ENCODE peak calls at places on chromosomes 7 and 10, in nine cellular contexts. P is colonic mucosa; Q is CD8-positive, alpha-beta T cell; K is heart right ventricle; J is BE2C; M is dorsolateral prefrontal cortex; W is endothelial cell of umbilical vein; D is hepatocyte; N is tibial nerve. C is an unnamed sample. For H3K27me3, the result is how much of the 10 kb centered on the place peaks cover.

GRCh38 chr7:154841731-154842331 is 161.1 kb downstream of the PAXIP1 start:
- DNase-seq in K (no peak), N (no peak), W (no peak), J (peak), M (no peak), P (no peak), D (peak), Q (no peak), C (no peak)

GRCh38 chr10:107814865-107815487 is 650.5 kb upstream of the SORCS1 start:
- DNase-seq in Q (no peak), W (no peak), P (peak), J (peak), D (peak), M (peak), N (peak), K (no peak), C (peak)

GRCh38 chr7:21355406-21355874 is 72.4 kb upstream of the SP4 start:
- DNase-seq in D (no peak), K (no peak), M (no peak), Q (peak), J (no peak), W (no peak), N (no peak), P (peak), C (peak)

GRCh38 chr7:88111842-88112385 is 107.9 kb downstream of the SRI start:
- DNase-seq in M (no peak), N (no peak), P (no peak), D (no peak), J (no peak), W (no peak), Q (no peak), K (no peak), C (no peak)

GRCh38 chr10:15704581-15704968 is 15.1 kb downstream of the ITGA8 start:
- DNase-seq in J (no peak), N (no peak), D (no peak), W (peak), P (no peak), K (no peak), M (no peak), Q (no peak), C (no peak)

GRCh38 chr10:17831896-17832295 is 22.7 kb downstream of the MRC1 start:
- DNase-seq in K (no peak), N (no peak), W (no peak), D (no peak), J (no peak), Q (no peak), P (no peak), M (no peak), C (no peak)

GRCh38 chr10:94066411-94066810 is 72.7 kb downstream of the PLCE1 start:
- DNase-seq in J (no peak), P (no peak), K (no peak), Q (no peak), N (no peak), M (no peak), W (peak), D (peak), C (peak)

GRCh38 chr7:377069-378040 is 87.4 kb downstream of the FOXL3 start:
- DNase-seq in W (no peak), J (no peak), N (no peak), Q (no peak), K (no peak), P (peak), M (no peak), D (no peak), C (no peak)

GRCh38 chr10:131021246-131021895 is 290.1 kb downstream of the TCERG1L start:
- DNase-seq in J (no peak), N (no peak), W (no peak), Q (no peak), D (no peak), M (no peak), K (peak), P (no peak), C (no peak)

GRCh38 chr10:97234403-97234802 is 48.6 kb upstream of the SLIT1 start:
- DNase-seq in K (no peak), W (peak), N (no peak), D (peak), M (no peak), Q (no peak), P (no peak), J (no peak), C (peak)

GRCh38 chr7:23404546-23405239 is 65.6 kb downstream of the IGF2BP3 start:
- DNase-seq in N (no peak), W (no peak), J (no peak), Q (no peak), M (no peak), K (no peak), P (no peak), D (no peak), C (no peak)
- TF ChIP-seq CTCF in N (no peak), W (no peak), J (no peak), Q (no peak), M (no peak), K (no peak), P (no peak), D (no peak), C (no peak)

GRCh38 chr7:48511021-48511579 is 339.8 kb downstream of the ABCA13 start:
- DNase-seq in J (no peak), W (no peak), K (no peak), D (no peak), M (peak), P (no peak), Q (no peak), N (no peak), C (peak)
- H3K4me3 ChIP-seq in J (no peak), W (no peak), K (no peak), D (no peak), M (no peak), P (no peak), Q (no peak), N (no peak), C (no peak)

DNA sequence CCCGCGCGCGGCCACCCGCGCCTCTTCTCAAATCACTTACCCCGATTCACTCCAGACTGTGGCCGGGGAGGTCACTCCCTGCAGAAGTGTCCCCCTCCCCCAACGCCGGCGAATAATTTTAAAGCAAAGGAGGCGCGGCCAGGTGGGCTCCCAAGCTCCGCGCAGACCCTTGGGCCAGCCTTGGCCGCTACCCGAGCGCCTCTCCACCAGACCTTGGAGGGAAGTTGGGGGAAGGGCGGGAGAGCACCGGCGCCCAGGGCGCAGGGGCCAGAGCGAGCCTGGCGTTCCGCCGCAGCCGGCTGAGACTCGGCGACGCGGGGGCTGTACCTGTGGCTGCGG is 270 bp downstream of the MKX start:
- DNase-seq in M (no peak), D (no peak), J (no peak), W (no peak), Q (no peak), K (no peak), N (no peak), P (no peak), C (no peak)
- H3K27me3 ChIP-seq in M (half or more), D (half or more), J (half or more), W (half or more), Q (half or more), K (half or more), N (half or more), P (half or more), C (under half)

GRCh38 chr7:30510124-30511074 is 5.8 kb upstream of the GGCT start:
- DNase-seq in Q (no peak), J (peak), P (peak), W (peak), M (peak), N (no peak), K (no peak), D (peak), C (peak)
- TF ChIP-seq CTCF in Q (peak), J (peak), P (peak), W (peak), M (peak), N (peak), K (peak), D (peak), C (peak)

GRCh38 chr7:5348134-5349004 is 65.6 kb downstream of the SLC29A4 start:
- DNase-seq in N (no peak), K (no peak), Q (no peak), M (no peak), P (no peak), W (no peak), D (no peak), J (no peak), C (no peak)

GRCh38 chr7:5349005-5349380 is 66.2 kb downstream of the SLC29A4 start:
- DNase-seq in D (no peak), K (no peak), N (no peak), J (no peak), M (no peak), W (no peak), Q (no peak), P (no peak), C (no peak)

GRCh38 chr7:5350600-5351385 is 68.0 kb downstream of the SLC29A4 start:
- DNase-seq in P (no peak), M (no peak), Q (no peak), W (no peak), D (no peak), K (no peak), N (no peak), J (no peak), C (no peak)

GRCh38 chr7:5350174-5350463 is 67.4 kb downstream of the SLC29A4 start:
- DNase-seq in J (no peak), W (no peak), K (no peak), N (no peak), Q (no peak), M (no peak), D (no peak), P (no peak), C (no peak)

DNA sequence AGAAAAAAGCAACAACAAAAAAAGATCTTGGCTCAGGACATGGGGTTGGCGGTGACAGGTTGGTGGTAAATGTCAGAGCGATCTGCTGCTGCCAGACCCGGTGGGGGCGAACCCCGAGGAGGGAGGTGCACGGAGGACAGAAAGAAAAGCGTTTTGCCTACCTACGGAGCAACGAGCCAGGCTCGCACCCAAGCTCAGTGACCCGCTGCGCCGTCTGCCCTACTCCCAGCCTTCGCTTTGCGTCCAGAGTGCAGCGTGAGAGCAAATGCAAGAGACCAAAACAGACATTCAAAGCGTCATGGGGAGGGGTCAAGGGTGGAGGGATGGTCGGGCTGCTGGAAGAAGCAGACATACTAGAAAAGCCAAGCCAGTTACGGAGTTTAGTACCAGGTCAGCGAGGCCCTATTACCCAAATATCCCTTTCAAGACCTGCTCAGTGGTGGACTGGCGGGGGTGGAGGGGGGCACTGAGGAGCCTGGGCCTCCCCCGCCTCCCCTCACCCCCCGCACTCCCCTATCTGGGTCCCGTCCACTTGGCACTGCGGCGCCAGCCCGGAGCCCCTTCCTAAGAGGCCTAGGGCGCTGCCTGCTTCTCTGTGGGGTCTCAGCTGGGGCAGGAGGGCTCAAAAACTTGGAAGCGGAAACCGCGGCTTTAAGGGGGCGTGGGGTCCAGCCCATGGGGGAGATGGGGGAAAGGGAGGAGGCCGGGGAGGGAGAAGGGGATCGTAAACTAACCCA is 66.9 kb downstream of the SLC29A4 start:
- DNase-seq in W (no peak), D (no peak), Q (no peak), P (no peak), K (no peak), J (no peak), N (no peak), M (no peak), C (no peak)
- H3K4me3 ChIP-seq in W (no peak), D (no peak), Q (no peak), P (no peak), K (no peak), J (no peak), N (no peak), M (no peak), C (no peak)

GRCh38 chr7:42794673-42795072 is 117.2 kb downstream of the C7orf25 start:
- DNase-seq in J (no peak), K (no peak), P (no peak), W (no peak), Q (no peak), N (no peak), D (no peak), M (no peak), C (no peak)
- H3K27me3 ChIP-seq in J (under half), K (under half), P (under half), W (under half), Q (under half), N (under half), D (under half), M (under half), C (under half)

C was measured in bronchial epithelial cell.